ENCODE peak calls at places on chromosomes 1 and 21, in eight cellular contexts. G, H, D, F, K, M, W and Q are unnamed samples.
A peak's percentile ranks its signal among the peaks of the same experiment; 100 is the strongest.

GRCh38 chr1:62384276-62385005 is 52.4 kb upstream of the USP1 start:
- DNase-seq in G (no peak), H (no peak), D (peak; percentile 80), F (peak; percentile 48), K (peak; percentile 97), M (no peak), W (peak; percentile 37), Q (no peak)

GRCh38 chr1:31765041-31765467 is 914 bp upstream of the ADGRB2 start:
- DNase-seq in G (no peak), H (peak; percentile 69), D (peak; percentile 79), F (no peak), K (no peak), M (no peak), W (no peak), Q (no peak)

GRCh38 chr1:33302325-33302724 is 18.6 kb downstream of the A3GALT2 start:
- DNase-seq in G (no peak), H (peak; percentile 11), D (no peak), F (no peak), K (no peak), M (no peak), W (no peak), Q (no peak)

GRCh38 chr21:41228492-41228891 is 60.5 kb downstream of the BACE2 start:
- DNase-seq in G (no peak), H (no peak), D (no peak), F (no peak), K (no peak), M (no peak), W (no peak), Q (no peak)

GRCh38 chr1:66258404-66259105 is 275.4 kb upstream of the SGIP1 start:
- DNase-seq in G (no peak), H (no peak), D (no peak), F (no peak), K (no peak), M (no peak), W (no peak), Q (no peak)

GRCh38 chr1:206059354-206059915 is 6.5 kb downstream of the RHEX start:
- DNase-seq in G (no peak), H (no peak), D (no peak), F (no peak), K (no peak), M (no peak), W (no peak), Q (no peak)

GRCh38 chr1:156515956-156516355 is 15.4 kb upstream of the MEF2D start:
- DNase-seq in G (no peak), H (no peak), D (no peak), F (no peak), K (no peak), M (no peak), W (no peak), Q (no peak)

GRCh38 chr1:117686907-117687306 is 81.1 kb downstream of the TENT5C start:
- DNase-seq in G (no peak), H (no peak), D (no peak), F (no peak), K (peak; percentile 70), M (no peak), W (no peak), Q (no peak)

GRCh38 chr21:34994646-34995631 is 54.2 kb downstream of the RUNX1 start:
- DNase-seq in G (no peak), H (no peak), D (no peak), F (no peak), K (no peak), M (no peak), W (no peak), Q (no peak)

GRCh38 chr1:47875831-47876586 is 121.2 kb downstream of the TRABD2B start:
- DNase-seq in G (no peak), H (no peak), D (no peak), F (peak; percentile 15), K (no peak), M (no peak), W (no peak), Q (no peak)

GRCh38 chr21:34582506-34583150 is 32.3 kb downstream of the RCAN1 start:
- DNase-seq in G (no peak), H (peak; percentile 33), D (peak; percentile 17), F (no peak), K (peak; percentile 45), M (no peak), W (peak; percentile 59), Q (no peak)

GRCh38 chr1:116067564-116067887 is 43.7 kb upstream of the MAB21L3 start:
- DNase-seq in G (peak; percentile 50), H (no peak), D (no peak), F (no peak), K (peak; percentile 63), M (no peak), W (peak; percentile 60), Q (no peak)

GRCh38 chr1:198157847-198158765 is 1.3 kb downstream of the NEK7 start:
- DNase-seq in G (no peak), H (peak; percentile 55), D (peak; percentile 20), F (no peak), K (peak; percentile 54), M (no peak), W (no peak), Q (peak; percentile 52)

GRCh38 chr1:25024631-25025350 is 94.7 kb upstream of the RUNX3 start:
- DNase-seq in G (peak; percentile 30), H (no peak), D (no peak), F (no peak), K (no peak), M (no peak), W (no peak), Q (no peak)

GRCh38 chr1:29052100-29052499 is 71.6 kb downstream of the TMEM200B start:
- DNase-seq in G (no peak), H (no peak), D (no peak), F (no peak), K (no peak), M (no peak), W (no peak), Q (no peak)

GRCh38 chr1:238239343-238239742 is 348.6 kb upstream of the ZP4 start:
- DNase-seq in G (no peak), H (no peak), D (no peak), F (no peak), K (no peak), M (no peak), W (no peak), Q (no peak)

GRCh38 chr1:170445096-170445495 is 86.9 kb upstream of the GORAB start:
- DNase-seq in G (no peak), H (no peak), D (no peak), F (no peak), K (peak; percentile 78), M (no peak), W (no peak), Q (no peak)

GRCh38 chr1:36576118-36576517 is 93.4 kb upstream of the CSF3R start:
- DNase-seq in G (peak; percentile 64), H (peak; percentile 64), D (peak; percentile 91), F (peak; percentile 47), K (peak; percentile 21), M (peak; percentile 26), W (peak; percentile 39), Q (peak; percentile 25)

GRCh38 chr1:154955039-154955717 is 721 bp downstream of the PBXIP1 start:
- DNase-seq in G (peak; percentile 71), H (peak; percentile 93), D (peak; percentile 81), F (peak; percentile 41), K (peak; percentile 79), M (peak; percentile 83), W (peak; percentile 38), Q (peak; percentile 96)

GRCh38 chr1:100299521-100300222 is 33.7 kb downstream of the RTCA start:
- DNase-seq in G (no peak), H (no peak), D (no peak), F (no peak), K (no peak), M (no peak), W (no peak), Q (no peak)

GRCh38 chr1:228270032-228270431 is 62.2 kb downstream of the OBSCN start:
- DNase-seq in G (no peak), H (no peak), D (no peak), F (no peak), K (peak; percentile 32), M (no peak), W (no peak), Q (no peak)

GRCh38 chr1:165403835-165404482 is 41.0 kb downstream of the RXRG start:
- DNase-seq in G (no peak), H (peak; percentile 22), D (peak; percentile 55), F (peak; percentile 29), K (no peak), M (no peak), W (peak; percentile 29), Q (no peak)

GRCh38 chr1:88802950-88803349 is 88.4 kb downstream of the GTF2B start:
- DNase-seq in G (no peak), H (no peak), D (no peak), F (no peak), K (peak; percentile 77), M (no peak), W (no peak), Q (no peak)

GRCh38 chr1:9874959-9875635 is 35.0 kb downstream of the CTNNBIP1 start:
- DNase-seq in G (peak; percentile 81), H (peak; percentile 81), D (peak; percentile 98), F (peak; percentile 74), K (peak; percentile 51), M (peak; percentile 59), W (peak; percentile 73), Q (peak; percentile 69)

GRCh38 chr1:9873385-9873784 is 36.7 kb downstream of the CTNNBIP1 start:
- DNase-seq in G (peak; percentile 27), H (no peak), D (no peak), F (no peak), K (no peak), M (no peak), W (no peak), Q (no peak)

GRCh38 chr1:9872430-9873165 is 37.5 kb downstream of the CTNNBIP1 start:
- DNase-seq in G (peak; percentile 80), H (no peak), D (no peak), F (no peak), K (peak; percentile 56), M (no peak), W (no peak), Q (no peak)

GRCh38 chr1:9874412-9874811 is 35.7 kb downstream of the CTNNBIP1 start:
- DNase-seq in G (peak; percentile 34), H (no peak), D (no peak), F (no peak), K (no peak), M (no peak), W (no peak), Q (no peak)

GRCh38 chr1:9873992-9874391 is 36.1 kb downstream of the CTNNBIP1 start:
- DNase-seq in G (peak; percentile 15), H (no peak), D (no peak), F (no peak), K (no peak), M (no peak), W (no peak), Q (no peak)
- H3K4me1 ChIP-seq in G (peaks cover 28% of the 10 kb centered on the region), H (peaks cover 40% of the 10 kb centered on the region), D (peaks cover 4% of the 10 kb centered on the region), F (no peaks in the 10 kb centered on the region), K (peaks cover 2% of the 10 kb centered on the region), M (no peaks in the 10 kb centered on the region), W (peaks cover 10% of the 10 kb centered on the region), Q (peaks cover 4% of the 10 kb centered on the region)

GRCh38 chr1:211650922-211651303 is 24.5 kb downstream of the NEK2 start:
- DNase-seq in G (no peak), H (no peak), D (no peak), F (no peak), K (no peak), M (no peak), W (no peak), Q (no peak)
- H3K4me3 ChIP-seq in G (no peak overlapping the region), H (no peak overlapping the region), D (no peak overlapping the region), F (no peak overlapping the region), K (no peak overlapping the region), M (no peak overlapping the region), W (no peak overlapping the region), Q (no peak overlapping the region)

GRCh38 chr1:9233942-9234222 is 692 bp upstream of the H6PD start:
- DNase-seq in G (no peak), H (no peak), D (no peak), F (no peak), K (no peak), M (no peak), W (no peak), Q (no peak)
- H3K4me1 ChIP-seq in G (peaks cover 61% of the 10 kb centered on the region), H (peaks cover 27% of the 10 kb centered on the region), D (no peaks in the 10 kb centered on the region), F (peaks cover 14% of the 10 kb centered on the region), K (peaks cover 3% of the 10 kb centered on the region), M (peaks cover 21% of the 10 kb centered on the region), W (peaks cover 27% of the 10 kb centered on the region), Q (peaks cover 21% of the 10 kb centered on the region)

GRCh38 chr1:34929853-34930701 is 627 bp upstream of the DLGAP3 start:
- DNase-seq in G (no peak), H (no peak), D (peak; percentile 85), F (no peak), K (no peak), M (no peak), W (no peak), Q (no peak)
- H3K4me3 ChIP-seq in G (peak overlapping the region; percentile 61), H (peak overlapping the region; percentile 37), D (peak overlapping the region; percentile 32), F (peak overlapping the region; percentile 44), K (peak overlapping the region; percentile 20), M (peak overlapping the region; percentile 15), W (peak overlapping the region; percentile 47), Q (no peak overlapping the region)